ENCODE peak calls at places on chromosomes 13 and 19, in four cellular contexts. Z, N, H and B are unnamed samples.
A peak's percentile ranks its signal among the peaks of the same experiment; 100 is the strongest.

GRCh38 chr13:53941588-53942190 is 913.1 kb downstream of the OLFM4 start:
- DNase-seq in Z (no peak), N (no peak), H (no peak), B (no peak)

GRCh38 chr13:20161275-20161950 is 561 bp upstream of the GJA3 start:
- DNase-seq in Z (no peak), N (no peak), H (peak; percentile 39), B (no peak)

GRCh38 chr19:55809381-55810058 is 22.3 kb downstream of the NLRP11 start:
- DNase-seq in Z (no peak), N (no peak), H (peak; percentile 71), B (peak; percentile 74)

GRCh38 chr13:46633416-46633815 is 80.4 kb downstream of the LRCH1 start:
- DNase-seq in Z (no peak), N (peak; percentile 52), H (no peak), B (no peak)

GRCh38 chr19:19539738-19540703 is 2.0 kb downstream of the CILP2 start:
- DNase-seq in Z (no peak), N (peak; percentile 70), H (peak; percentile 72), B (peak; percentile 69)

GRCh38 chr13:43239441-43239840 is 216.1 kb downstream of the DNAJC15 start:
- DNase-seq in Z (no peak), N (peak; percentile 31), H (no peak), B (no peak)

GRCh38 chr19:1214862-1215731 is 9.5 kb downstream of the STK11 start:
- DNase-seq in Z (peak; percentile 95), N (no peak), H (no peak), B (peak; percentile 82)

GRCh38 chr19:54517483-54517882 is 14.9 kb downstream of the LAIR2 start:
- DNase-seq in Z (no peak), N (peak; percentile 11), H (peak; percentile 37), B (peak; percentile 37)

GRCh38 chr19:3821857-3822364 is 35.7 kb upstream of the MATK start:
- DNase-seq in Z (peak; percentile 74), N (no peak), H (peak; percentile 79), B (peak; percentile 82)

GRCh38 chr19:33290956-33291622 is 11.2 kb downstream of the CEBPA start:
- DNase-seq in Z (no peak), N (peak; percentile 68), H (peak; percentile 81), B (no peak)

GRCh38 chr19:1467228-1467511 is 11.8 kb downstream of the C19orf25 start:
- DNase-seq in Z (no peak), N (no peak), H (no peak), B (no peak)

GRCh38 chr13:89695343-89696257 is 1651.9 kb upstream of the MIR17HG start:
- DNase-seq in Z (no peak), N (peak; percentile 56), H (peak; percentile 9), B (peak; percentile 39)

GRCh38 chr19:18875726-18876125 is 20.2 kb downstream of the CERS1 start:
- DNase-seq in Z (no peak), N (no peak), H (no peak), B (no peak)

GRCh38 chr19:19528721-19529490 is at the start of gene YJEFN3:
- DNase-seq in Z (no peak), N (no peak), H (no peak), B (no peak)

GRCh38 chr19:45098521-45099464 is 5.8 kb downstream of the PPP1R37 start:
- DNase-seq in Z (no peak), N (no peak), H (no peak), B (peak; percentile 79)

GRCh38 chr19:5407356-5407755 is 47.9 kb upstream of the ZNRF4 start:
- DNase-seq in Z (no peak), N (no peak), H (no peak), B (no peak)

GRCh38 chr13:100800283-100800875 is 125.8 kb upstream of the TMTC4 start:
- DNase-seq in Z (no peak), N (no peak), H (no peak), B (no peak)

GRCh38 chr13:20174656-20175405 is 14.0 kb upstream of the GJA3 start:
- DNase-seq in Z (peak; percentile 82), N (peak; percentile 97), H (peak; percentile 85), B (peak; percentile 89)

GRCh38 chr19:33905937-33906577 is 109.4 kb downstream of the KCTD15 start:
- DNase-seq in Z (peak; percentile 69), N (peak; percentile 25), H (peak; percentile 85), B (peak; percentile 86)

GRCh38 chr19:15455996-15456395 is 6.2 kb upstream of the WIZ start:
- DNase-seq in Z (no peak), N (no peak), H (no peak), B (no peak)

GRCh38 chr19:15453906-15454305 is 4.2 kb upstream of the WIZ start:
- DNase-seq in Z (peak; percentile 63), N (no peak), H (no peak), B (no peak)

GRCh38 chr19:15453091-15453498 is 3.3 kb upstream of the WIZ start:
- DNase-seq in Z (no peak), N (no peak), H (no peak), B (no peak)

GRCh38 chr19:15452111-15453047 is 2.6 kb upstream of the WIZ start:
- DNase-seq in Z (peak; percentile 95), N (peak; percentile 78), H (peak; percentile 89), B (peak; percentile 91)

GRCh38 chr19:15454371-15454800 is 4.6 kb upstream of the WIZ start:
- DNase-seq in Z (no peak), N (no peak), H (no peak), B (peak; percentile 51)
- TF ChIP-seq CTCF in Z (no peak), N (peak; percentile 22), H (no peak), B (no peak)

GRCh38 chr13:25171517-25172302 is at the start of gene AMER2:
- DNase-seq in Z (no peak), N (no peak), H (peak; percentile 11), B (no peak)
- H3K27ac ChIP-seq in Z (no peak within 1 kb of the TSS), N (no peak within 1 kb of the TSS), H (no peak within 1 kb of the TSS), B (no peak within 1 kb of the TSS)

GRCh38 chr13:36848228-36848982 is 29.4 kb downstream of the RFXAP start:
- DNase-seq in Z (no peak), N (peak; percentile 4), H (no peak), B (no peak)
- TF ChIP-seq CTCF in Z (no peak), N (peak; percentile 43), H (no peak), B (no peak)

DNA sequence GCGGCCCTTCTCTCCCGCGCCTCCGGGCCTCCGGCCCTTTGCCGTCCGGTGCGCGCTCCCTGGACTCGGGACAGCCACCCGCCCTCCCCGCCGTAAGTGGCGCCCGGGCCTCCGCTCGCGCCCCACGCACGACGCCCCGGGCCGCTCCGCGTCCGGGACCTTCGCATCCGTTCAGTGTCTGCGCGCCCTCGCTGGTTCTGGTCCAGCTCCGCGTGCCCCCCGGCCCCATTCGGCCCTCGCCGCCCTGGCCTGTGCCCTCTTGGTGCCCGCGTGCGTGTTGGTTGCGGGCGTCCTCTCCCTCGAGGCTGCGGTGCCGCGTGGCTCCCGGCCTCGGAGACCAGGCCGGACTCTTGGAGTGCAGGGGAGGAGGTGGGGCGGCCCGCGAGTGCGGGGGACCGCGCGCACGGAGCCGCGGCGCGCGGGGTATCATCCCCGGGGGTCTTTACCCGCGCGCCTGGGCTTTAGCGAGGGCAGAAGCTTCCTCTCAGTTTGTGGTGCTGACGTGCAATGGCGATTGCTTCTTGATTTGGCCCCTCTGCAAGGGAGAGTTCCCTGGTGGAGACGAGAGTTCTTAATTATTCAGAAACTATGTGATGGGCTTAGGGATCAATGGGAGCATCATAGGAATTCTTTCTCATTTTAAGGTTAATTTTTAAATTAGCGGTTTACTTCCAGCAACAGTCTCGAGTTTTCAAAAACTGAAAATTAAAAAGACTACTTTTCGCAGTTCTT is 757 bp downstream of the WASF3 start:
- DNase-seq in Z (no peak), N (no peak), H (no peak), B (no peak)
- H3K27ac ChIP-seq in Z (peak overlapping the region; percentile 73), N (no peak overlapping the region), H (peak overlapping the region; percentile 62), B (peak overlapping the region; percentile 87)

DNA sequence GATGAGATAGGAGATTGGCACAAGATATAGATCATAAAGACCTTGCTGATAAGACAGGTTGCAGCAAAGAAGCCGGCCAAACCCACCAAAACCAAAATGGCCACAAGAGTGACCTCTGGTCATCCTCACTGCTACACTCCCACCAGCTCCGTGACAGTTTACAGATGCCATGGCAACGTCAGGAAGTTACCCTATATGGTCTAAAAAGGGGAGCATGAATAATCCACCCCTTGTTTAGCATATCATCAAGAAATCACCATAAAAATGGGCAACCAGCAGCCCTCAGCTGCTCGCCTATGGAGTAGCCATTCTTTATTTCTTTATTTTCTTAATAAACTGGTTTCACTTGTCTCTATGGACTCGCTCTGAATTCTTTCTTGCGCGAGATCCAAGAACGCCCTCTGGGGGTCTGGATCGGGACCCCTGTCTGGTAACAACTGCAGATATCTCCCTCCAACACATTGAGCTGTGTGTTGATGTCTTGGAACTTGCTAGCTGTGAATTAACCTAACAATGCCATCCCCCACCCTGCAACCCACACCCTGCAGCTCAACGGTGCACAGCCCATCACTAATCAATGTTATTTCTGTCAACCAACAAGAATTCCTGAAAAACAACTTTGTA is 27.1 kb upstream of the GRTP1 start:
- DNase-seq in Z (peak; percentile 21), N (no peak), H (no peak), B (no peak)
- TF ChIP-seq CTCF in Z (no peak), N (no peak), H (no peak), B (no peak)